ENCODE peak calls at places on chromosomes 11 and 22, in ten cellular contexts. P is ascending aorta; R is cardiac fibroblast; S is AG09309; A is lower lobe of right lung; E is upper lobe of right lung; H is PC-3; Y is activated CD8-positive, alpha-beta T cell treated with anti-CD3 and anti-CD28 coated beads for 36 hours; T is A549; L is pancreas. V is an unnamed sample.

GRCh38 chr11:11813288-11813962 is 28.3 kb upstream of the USP47 start:
- DNase-seq in P (no peak), E (no peak), S (peak), Y (no peak), R (peak), A (no peak), L (peak), H (peak), T (peak), V (no peak)

GRCh38 chr22:29332886-29333496 is 17.5 kb upstream of the RASL10A start:
- DNase-seq in T (no peak), R (no peak), Y (no peak), A (no peak), L (no peak), P (no peak), E (no peak), S (no peak), H (no peak), V (no peak)

GRCh38 chr11:15216678-15217077 is 102.0 kb downstream of the INSC start:
- DNase-seq in S (no peak), A (no peak), L (no peak), Y (peak), E (no peak), P (no peak), H (no peak), T (no peak), R (no peak), V (no peak)

GRCh38 chr22:27405672-27406388 is 395.7 kb downstream of the MN1 start:
- DNase-seq in H (peak), L (peak), R (peak), Y (peak), P (no peak), E (peak), T (peak), A (peak), S (no peak), V (peak)

GRCh38 chr11:72747456-72747855 is 4.8 kb downstream of the ARAP1 start:
- DNase-seq in L (no peak), S (no peak), Y (no peak), A (no peak), T (no peak), E (no peak), H (no peak), P (no peak), R (no peak), V (no peak)

GRCh38 chr11:993141-993540 is 43.4 kb downstream of the MUC6 start:
- DNase-seq in P (no peak), R (no peak), Y (no peak), L (no peak), E (no peak), H (no peak), S (no peak), T (no peak), A (no peak), V (no peak)

GRCh38 chr22:48955351-48956311 is 872.0 kb downstream of the BRD1 start:
- DNase-seq in P (no peak), A (no peak), H (no peak), R (no peak), T (no peak), Y (no peak), L (peak), E (peak), S (no peak), V (no peak)

GRCh38 chr11:127651175-127651887 is 650.8 kb upstream of the KIRREL3 start:
- DNase-seq in L (no peak), P (no peak), E (no peak), S (no peak), A (no peak), Y (no peak), R (peak), T (no peak), H (peak), V (no peak)

GRCh38 chr22:17754233-17754925 is 19.9 kb downstream of the BID start:
- DNase-seq in Y (peak), H (peak), T (no peak), A (no peak), P (no peak), R (no peak), L (no peak), S (no peak), E (no peak), V (no peak)

GRCh38 chr11:85961930-85962363 is 106.8 kb downstream of the CCDC83 start:
- DNase-seq in P (no peak), H (no peak), T (no peak), R (peak), E (no peak), Y (no peak), L (no peak), A (no peak), S (no peak), V (no peak)

GRCh38 chr22:49201046-49201970 is 626.4 kb downstream of the BRD1 start:
- DNase-seq in L (no peak), P (no peak), H (no peak), E (peak), A (peak), Y (no peak), R (no peak), S (no peak), T (no peak), V (no peak)

GRCh38 chr11:116696381-116696941 is 76.3 kb downstream of the BUD13 start:
- DNase-seq in P (no peak), L (no peak), E (no peak), H (peak), R (peak), Y (no peak), A (no peak), T (no peak), S (no peak), V (no peak)

GRCh38 chr22:46660604-46661201 is 40.5 kb downstream of the GRAMD4 start:
- DNase-seq in S (no peak), L (peak), H (no peak), P (no peak), A (no peak), Y (no peak), T (no peak), R (no peak), E (no peak), V (no peak)
- TF ChIP-seq CTCF in S (no peak), L (no peak), H (no peak), P (no peak), A (no peak), Y (no peak), T (no peak), R (no peak), E (no peak), V (no peak)

DNA sequence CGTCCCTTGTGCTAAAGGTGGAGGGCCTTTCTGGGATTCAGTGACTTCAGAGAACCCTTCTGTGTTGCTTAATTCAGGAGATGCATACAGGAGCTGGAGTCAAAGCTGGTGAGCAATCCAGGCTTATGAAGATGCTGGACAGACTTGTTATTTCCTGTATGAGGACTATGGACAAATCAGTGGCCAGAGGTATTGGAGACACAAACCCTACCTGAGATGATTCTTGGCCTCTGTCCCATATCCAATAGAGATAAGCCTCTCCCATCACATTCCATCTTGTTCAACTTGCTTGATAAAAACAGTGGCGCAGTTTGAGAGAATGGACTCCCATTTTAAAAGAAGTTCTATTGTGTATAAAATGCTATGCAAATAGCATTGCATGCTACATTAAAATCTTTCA is at the start of gene MRGPRX1:
- DNase-seq in T (no peak), S (no peak), E (no peak), P (no peak), Y (no peak), R (no peak), L (no peak), A (no peak), H (no peak), V (no peak)
- TF ChIP-seq CTCF in T (no peak), S (no peak), E (no peak), P (no peak), Y (no peak), R (no peak), L (no peak), A (no peak), H (no peak), V (no peak)

DNA sequence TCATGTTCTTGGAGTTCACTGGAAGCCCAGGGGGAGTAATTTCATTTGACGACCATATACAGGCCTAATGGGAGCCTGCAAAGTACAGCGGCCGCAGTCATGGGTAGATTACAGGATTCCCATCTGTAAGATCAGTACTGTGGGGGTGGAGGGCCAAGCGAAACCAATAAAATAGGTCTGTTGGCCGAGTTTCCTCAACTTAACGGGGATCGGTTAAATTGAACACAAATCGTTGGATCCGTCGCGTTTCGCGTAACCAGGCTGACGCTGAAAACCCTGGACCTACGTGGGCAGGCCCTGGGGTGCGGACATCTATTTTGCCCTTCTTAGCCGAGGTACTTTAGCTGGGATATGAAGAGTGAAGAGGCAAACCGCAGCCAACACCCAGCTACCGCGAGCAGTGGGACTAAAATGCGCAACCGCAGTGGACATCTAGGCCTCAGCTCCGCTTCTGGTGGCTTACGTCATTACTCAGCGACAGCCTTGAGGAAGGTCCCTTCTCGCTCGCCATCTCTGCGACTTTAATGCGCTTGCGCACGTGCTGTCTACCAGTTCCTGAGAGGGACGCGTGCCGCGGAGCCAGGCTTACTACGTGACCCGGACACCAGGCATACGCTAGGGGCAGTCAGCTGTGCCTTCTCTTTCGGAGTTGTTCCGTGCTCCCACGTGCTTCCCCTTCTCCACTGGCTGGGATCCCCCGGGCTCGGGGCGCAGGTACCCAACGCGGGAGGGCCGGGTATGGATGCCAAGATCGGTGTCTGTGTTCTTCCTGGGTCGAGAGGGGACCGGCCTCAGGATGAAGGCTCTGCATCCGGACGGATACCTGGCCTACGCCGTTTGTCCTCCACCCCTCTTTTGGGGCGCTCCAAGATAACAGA is at the start of gene NAT10:
- DNase-seq in E (peak), P (peak), T (peak), R (peak), Y (peak), A (peak), L (peak), S (peak), H (peak), V (peak)
- TF ChIP-seq CTCF in E (peak), P (no peak), T (no peak), R (no peak), Y (no peak), A (peak), L (no peak), S (no peak), H (no peak), V (peak)

DNA sequence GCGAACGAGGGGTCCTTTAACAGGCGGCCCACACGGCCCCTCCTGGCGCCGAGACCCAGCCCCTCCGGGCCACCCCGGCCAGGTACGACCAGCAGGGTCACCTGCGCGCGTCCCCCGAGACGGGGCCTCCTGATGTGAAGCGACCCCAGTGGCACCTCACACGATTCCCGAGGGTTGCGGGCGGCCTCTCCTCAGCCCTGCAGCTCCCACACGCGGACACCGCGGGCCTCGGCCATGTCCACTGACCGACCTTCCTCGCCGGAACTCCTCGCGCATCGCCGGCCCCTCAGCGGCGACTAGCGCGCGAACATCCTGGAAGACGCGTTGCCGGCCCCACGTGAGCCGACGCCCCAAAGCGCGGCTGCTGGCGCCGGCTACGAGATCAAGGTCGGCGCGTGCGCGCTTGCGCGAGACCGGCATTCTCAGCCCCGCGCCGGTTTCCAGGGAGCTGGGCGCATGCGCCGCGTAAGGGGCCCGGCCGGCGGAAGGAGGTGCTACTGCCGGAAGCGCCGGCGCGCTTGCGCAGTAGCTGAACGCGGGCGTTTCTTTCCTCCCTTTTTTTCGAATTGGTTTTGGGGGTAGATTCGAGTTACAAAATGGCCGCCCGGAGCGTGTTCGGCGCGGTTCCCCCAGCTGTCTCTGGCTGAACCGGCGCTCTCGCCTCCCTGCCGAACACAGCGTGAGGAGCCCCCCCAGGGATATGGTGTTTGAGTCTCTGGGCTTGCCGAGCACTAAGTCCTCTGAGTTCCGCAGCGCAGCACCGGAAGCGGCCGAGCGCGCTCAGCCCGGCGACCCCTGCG is at the start of gene NUP50:
- DNase-seq in S (peak), R (peak), T (peak), E (peak), Y (peak), P (peak), L (peak), H (peak), A (peak), V (peak)
- TF ChIP-seq CTCF in S (peak), R (no peak), T (no peak), E (no peak), Y (no peak), P (peak), L (no peak), H (no peak), A (peak), V (peak)

GRCh38 chr11:44147751-44148150 is 52.3 kb downstream of the EXT2 start:
- DNase-seq in Y (no peak), P (no peak), T (no peak), S (no peak), R (no peak), A (no peak), E (no peak), L (no peak), H (no peak), V (no peak)
- TF ChIP-seq CTCF in Y (no peak), P (no peak), T (no peak), S (no peak), R (no peak), A (no peak), E (no peak), L (no peak), H (no peak), V (no peak)

V was measured in neural crest cell.